ENCODE peak calls at places on chromosome 1, in four cellular contexts. U, X, I and O are unnamed samples.

GRCh38 chr1:76262591-76262990 is 188.0 kb downstream of the ST6GALNAC3 start:
- DNase-seq in U (no peak), X (no peak), I (no peak), O (no peak)

GRCh38 chr1:67597336-67597735 is 87.7 kb upstream of the GADD45A start:
- DNase-seq in U (no peak), X (no peak), I (no peak), O (no peak)

GRCh38 chr1:228493141-228494043 is 6.2 kb downstream of the RNF187 start:
- DNase-seq in U (no peak), X (no peak), I (no peak), O (no peak)

GRCh38 chr1:145784409-145784808 is 39.5 kb downstream of the RNF115 start:
- DNase-seq in U (no peak), X (no peak), I (no peak), O (no peak)

GRCh38 chr1:106879538-106879937 is 176.9 kb upstream of the PRMT6 start:
- DNase-seq in U (no peak), X (peak), I (no peak), O (no peak)

GRCh38 chr1:40634901-40635655 is 30.4 kb downstream of the RIMS3 start:
- DNase-seq in U (no peak), X (no peak), I (no peak), O (no peak)

GRCh38 chr1:33148615-33149014 is 33.2 kb downstream of the TRIM62 start:
- DNase-seq in U (no peak), X (no peak), I (no peak), O (no peak)

GRCh38 chr1:16367258-16367967 is 371 bp downstream of the SZRD1 start:
- DNase-seq in U (peak), X (peak), I (peak), O (peak)

GRCh38 chr1:107748529-107748928 is 216.5 kb downstream of the VAV3 start:
- DNase-seq in U (no peak), X (peak), I (no peak), O (no peak)

GRCh38 chr1:227234998-227235405 is 83.3 kb downstream of the CDC42BPA start:
- DNase-seq in U (peak), X (peak), I (no peak), O (no peak)

GRCh38 chr1:239125027-239125426 is 261.3 kb upstream of the CHRM3 start:
- DNase-seq in U (no peak), X (peak), I (no peak), O (no peak)

GRCh38 chr1:241957692-241958494 is at the start of gene BECN2:
- DNase-seq in U (no peak), X (no peak), I (no peak), O (no peak)

GRCh38 chr1:244239261-244239770 is 188.2 kb downstream of the ZBTB18 start:
- DNase-seq in U (no peak), X (no peak), I (no peak), O (no peak)

GRCh38 chr1:178537445-178538090 is 24.7 kb downstream of the TEX35 start:
- DNase-seq in U (no peak), X (no peak), I (no peak), O (no peak)

GRCh38 chr1:61436491-61437120 is 288.3 kb downstream of the TM2D1 start:
- DNase-seq in U (no peak), X (no peak), I (no peak), O (no peak)

GRCh38 chr1:193013707-193014106 is 45.5 kb downstream of the UCHL5 start:
- DNase-seq in U (no peak), X (no peak), I (no peak), O (no peak)

GRCh38 chr1:970242-970972 is 4.1 kb downstream of the PLEKHN1 start:
- DNase-seq in U (no peak), X (no peak), I (no peak), O (no peak)

GRCh38 chr1:218878369-218878768 is 295.3 kb upstream of the LYPLAL1 start:
- DNase-seq in U (no peak), X (no peak), I (no peak), O (no peak)

GRCh38 chr1:204821924-204822323 is 48.7 kb upstream of the NFASC start:
- DNase-seq in U (no peak), X (no peak), I (no peak), O (no peak)

GRCh38 chr1:20242890-20243479 is 47.7 kb upstream of the VWA5B1 start:
- DNase-seq in U (no peak), X (no peak), I (no peak), O (no peak)

GRCh38 chr1:241611063-241611462 is 29.1 kb downstream of the CHML start:
- DNase-seq in U (peak), X (peak), I (no peak), O (no peak)

GRCh38 chr1:90580176-90580575 is 136.9 kb downstream of the BARHL2 start:
- DNase-seq in U (no peak), X (no peak), I (no peak), O (no peak)

GRCh38 chr1:248114890-248115289 is 19.9 kb downstream of the OR2L13 start:
- DNase-seq in U (no peak), X (no peak), I (no peak), O (no peak)

GRCh38 chr1:182085726-182086125 is 24.2 kb upstream of the ZNF648 start:
- DNase-seq in U (no peak), X (no peak), I (no peak), O (no peak)

GRCh38 chr1:203140076-203140475 is 12.6 kb downstream of the ADORA1 start:
- DNase-seq in U (no peak), X (no peak), I (no peak), O (no peak)

GRCh38 chr1:226675720-226676357 is 63.2 kb downstream of the ITPKB start:
- DNase-seq in U (no peak), X (no peak), I (no peak), O (no peak)

GRCh38 chr1:8421721-8422120 is 103.8 kb downstream of the SLC45A1 start:
- DNase-seq in U (peak), X (no peak), I (no peak), O (no peak)

GRCh38 chr1:63861055-63861691 is 87.4 kb downstream of the ROR1 start:
- DNase-seq in U (no peak), X (no peak), I (no peak), O (no peak)

GRCh38 chr1:201149400-201149799 is 4.9 kb downstream of the TMEM9 start:
- DNase-seq in U (peak), X (no peak), I (no peak), O (no peak)

GRCh38 chr1:16254263-16254948 is 17.4 kb upstream of the CPLANE2 start:
- DNase-seq in U (no peak), X (no peak), I (no peak), O (no peak)

GRCh38 chr1:10561955-10562354 is 87.2 kb downstream of the PEX14 start:
- DNase-seq in U (no peak), X (no peak), I (no peak), O (no peak)

GRCh38 chr1:1225913-1226312 is 5.9 kb downstream of the SDF4 start:
- DNase-seq in U (no peak), X (no peak), I (no peak), O (no peak)

GRCh38 chr1:47876587-47876963 is 120.6 kb downstream of the TRABD2B start:
- DNase-seq in U (no peak), X (no peak), I (no peak), O (no peak)

GRCh38 chr1:53888716-53889115 is 881 bp downstream of the YIPF1 start:
- DNase-seq in U (no peak), X (no peak), I (no peak), O (no peak)